ENCODE peak calls at places on chromosomes 13 and 19, in ten cellular contexts. E, W, Y, Q, A, F, O, J, V and Z are unnamed samples.

GRCh38 chr13:77460195-77460594 is 75.3 kb upstream of the SCEL start:
- DNase-seq in F (no peak), V (no peak), Q (peak; percentile 49), A (peak; percentile 12), E (no peak), W (no peak), J (no peak), Y (no peak), O (no peak), Z (no peak)

GRCh38 chr19:12676384-12676792 is 5.3 kb downstream of the DHPS start:
- DNase-seq in E (peak; percentile 91), J (peak; percentile 66), Y (peak; percentile 60), W (peak; percentile 96), V (peak; percentile 83), Q (peak; percentile 88), O (peak; percentile 83), A (peak; percentile 73), F (peak; percentile 85), Z (peak; percentile 62)

GRCh38 chr19:53927745-53928144 is 18.7 kb downstream of the CACNG7 start:
- DNase-seq in O (no peak), A (no peak), E (no peak), V (no peak), Q (no peak), F (peak; percentile 91), W (peak; percentile 97), J (peak; percentile 64), Y (peak; percentile 51), Z (peak; percentile 29)

GRCh38 chr19:18205180-18205915 is 1.5 kb upstream of the RAB3A start:
- DNase-seq in J (peak; percentile 89), W (peak; percentile 71), E (peak; percentile 91), V (peak; percentile 93), F (peak; percentile 82), A (peak; percentile 92), Y (peak; percentile 72), Q (peak; percentile 82), O (peak; percentile 83), Z (peak; percentile 25)

GRCh38 chr13:37168922-37169321 is 63.5 kb upstream of the CSNK1A1L start:
- DNase-seq in Q (no peak), O (no peak), W (no peak), J (no peak), E (no peak), A (no peak), Y (no peak), V (no peak), F (no peak), Z (no peak)

GRCh38 chr13:93881418-93881817 is 598.1 kb downstream of the DCT start:
- DNase-seq in Y (no peak), A (no peak), E (no peak), V (no peak), O (no peak), J (peak; percentile 82), W (no peak), Q (no peak), F (no peak), Z (no peak)

GRCh38 chr13:73110814-73111213 is 52.0 kb downstream of the KLF5 start:
- DNase-seq in O (no peak), A (no peak), Y (no peak), F (no peak), V (no peak), J (no peak), Q (no peak), W (no peak), E (no peak), Z (no peak)

GRCh38 chr13:100203696-100204367 is 114.9 kb downstream of the PCCA start:
- DNase-seq in V (no peak), O (no peak), W (no peak), Q (no peak), E (no peak), Y (no peak), F (no peak), J (peak; percentile 78), A (no peak), Z (peak; percentile 44)

GRCh38 chr19:10979950-10980349 is 19.1 kb downstream of the SMARCA4 start:
- DNase-seq in W (no peak), V (no peak), Y (no peak), O (no peak), J (no peak), E (no peak), Q (no peak), F (no peak), A (no peak), Z (no peak)

GRCh38 chr19:28435551-28436261 is 777.2 kb downstream of the UQCRFS1 start:
- DNase-seq in V (no peak), W (no peak), J (no peak), Q (peak; percentile 8), Y (no peak), O (no peak), E (no peak), A (no peak), F (no peak), Z (no peak)

GRCh38 chr13:33328691-33329090 is 43.1 kb upstream of the STARD13 start:
- DNase-seq in A (no peak), E (no peak), Q (no peak), O (no peak), W (no peak), V (no peak), Y (no peak), J (no peak), F (peak; percentile 41), Z (peak; percentile 12)

GRCh38 chr13:39600766-39601165 is 2.2 kb downstream of the LHFPL6 start:
- DNase-seq in J (no peak), E (no peak), F (no peak), V (no peak), Y (no peak), W (peak; percentile 70), Q (peak; percentile 47), A (peak; percentile 74), O (peak; percentile 49), Z (no peak)

GRCh38 chr19:53971608-53972007 is 8.9 kb downstream of the CACNG8 start:
- DNase-seq in J (no peak), O (no peak), F (no peak), Q (no peak), A (no peak), W (peak; percentile 30), E (no peak), Y (no peak), V (no peak), Z (no peak)

GRCh38 chr19:48403606-48404005 is 10.1 kb downstream of the GRIN2D start:
- DNase-seq in Q (no peak), Y (peak; percentile 61), W (peak; percentile 93), E (no peak), V (no peak), F (peak; percentile 77), O (no peak), J (peak; percentile 71), A (peak; percentile 48), Z (peak; percentile 66)

GRCh38 chr19:16446108-16447014 is 25.4 kb downstream of the EPS15L1 start:
- DNase-seq in Y (peak; percentile 99), W (no peak), J (peak; percentile 62), V (no peak), Q (no peak), O (no peak), A (no peak), E (no peak), F (no peak), Z (no peak)

GRCh38 chr19:17931532-17932191 is 1.2 kb upstream of the CCDC124 start:
- DNase-seq in O (no peak), Y (peak; percentile 15), Q (no peak), A (no peak), V (no peak), J (no peak), W (peak; percentile 94), E (no peak), F (peak; percentile 38), Z (no peak)

GRCh38 chr13:66069570-66069969 is 1160.6 kb downstream of the PCDH9 start:
- DNase-seq in Y (no peak), Q (no peak), E (no peak), J (peak; percentile 29), A (no peak), O (no peak), V (no peak), F (peak; percentile 2), W (no peak), Z (no peak)

GRCh38 chr13:50884270-50884669 is 25.3 kb upstream of the RNASEH2B start:
- DNase-seq in V (no peak), O (no peak), Y (no peak), E (no peak), Q (no peak), F (no peak), A (no peak), W (no peak), J (no peak), Z (no peak)

GRCh38 chr19:10291554-10292205 is 1.9 kb downstream of the ICAM5 start:
- DNase-seq in A (no peak), Q (no peak), O (no peak), W (no peak), F (no peak), E (no peak), V (no peak), J (peak; percentile 10), Y (no peak), Z (no peak)

GRCh38 chr13:98142427-98143156 is at the start of gene FARP1:
- DNase-seq in Q (peak; percentile 41), F (peak; percentile 91), Y (peak; percentile 55), J (peak; percentile 65), W (peak; percentile 89), O (peak; percentile 79), V (peak; percentile 77), A (peak; percentile 83), E (peak; percentile 74), Z (peak; percentile 38)

GRCh38 chr13:32726374-32727037 is 140.3 kb downstream of the PDS5B start:
- DNase-seq in J (no peak), F (no peak), O (no peak), E (no peak), Y (no peak), V (no peak), Q (no peak), W (no peak), A (no peak), Z (no peak)

GRCh38 chr19:4140237-4140711 is 13.2 kb upstream of the CREB3L3 start:
- DNase-seq in V (no peak), Q (no peak), J (peak; percentile 72), F (peak; percentile 79), A (no peak), O (no peak), Y (peak; percentile 51), E (no peak), W (peak; percentile 94), Z (peak; percentile 62)
- TF ChIP-seq CTCF in V (no peak), Q (peak; percentile 58), J (peak; percentile 80), F (peak; percentile 78), A (peak; percentile 53), O (peak; percentile 57), Y (peak; percentile 40), E (peak; percentile 44), W (peak; percentile 66), Z (peak; percentile 77)

GRCh38 chr13:110774051-110774450 is 60.6 kb downstream of the ING1 start:
- DNase-seq in A (no peak), V (no peak), E (no peak), Q (no peak), F (no peak), J (no peak), O (no peak), W (no peak), Y (no peak), Z (no peak)
- H3K36me3 ChIP-seq in A (no peaks in the 10 kb centered on the region), V (no peaks in the 10 kb centered on the region), E (no peaks in the 10 kb centered on the region), Q (no peaks in the 10 kb centered on the region), F (no peaks in the 10 kb centered on the region), J (no peaks in the 10 kb centered on the region), O (no peaks in the 10 kb centered on the region), W (no peaks in the 10 kb centered on the region), Y (no peaks in the 10 kb centered on the region), Z (no peaks in the 10 kb centered on the region)

GRCh38 chr13:63377986-63378385 is 1962.3 kb upstream of the PCDH20 start:
- DNase-seq in O (no peak), A (no peak), E (no peak), Y (no peak), Q (no peak), W (no peak), F (no peak), V (no peak), J (no peak), Z (no peak)
- TF ChIP-seq CTCF in O (no peak), A (no peak), E (no peak), Y (no peak), Q (no peak), W (no peak), F (no peak), V (no peak), J (no peak), Z (no peak)

GRCh38 chr19:36819130-36819630 is 19.0 kb downstream of the ZNF790 start:
- DNase-seq in Q (no peak), F (no peak), J (no peak), E (no peak), V (no peak), W (peak; percentile 7), A (no peak), O (no peak), Y (no peak), Z (no peak)
- H3K36me3 ChIP-seq in Q (peaks cover 100% of the 10 kb centered on the region), F (peaks cover 44% of the 10 kb centered on the region), J (peaks cover 49% of the 10 kb centered on the region), E (peaks cover 84% of the 10 kb centered on the region), V (peaks cover 5% of the 10 kb centered on the region), W (peaks cover 76% of the 10 kb centered on the region), A (peaks cover 98% of the 10 kb centered on the region), O (peaks cover 29% of the 10 kb centered on the region), Y (no peaks in the 10 kb centered on the region), Z (peaks cover 6% of the 10 kb centered on the region)